ENCODE peak calls at places on chromosomes 11 and 22, in six cellular contexts. B is transverse colon, G is astrocyte of the spinal cord, K is pancreas, J is mammary epithelial cell, P is left ventricle myocardium inferior. V is an unnamed sample.

GRCh38 chr11:68941324-68942089 is 37.8 kb downstream of the IGHMBP2 start:
- DNase-seq in K (no peak), J (no peak), B (no peak), P (no peak), G (no peak), V (no peak)

GRCh38 chr11:56961609-56962008 is 27.1 kb upstream of the OR5AK2 start:
- DNase-seq in B (no peak), P (no peak), G (no peak), J (no peak), K (no peak), V (no peak)

GRCh38 chr11:6526411-6527135 is 29.5 kb downstream of the DNHD1 start:
- DNase-seq in K (no peak), J (no peak), P (no peak), G (no peak), B (no peak), V (no peak)

GRCh38 chr11:112784323-112785073 is 176.7 kb upstream of the NCAM1 start:
- DNase-seq in G (peak; percentile 65), P (peak; percentile 79), K (no peak), J (no peak), B (peak; percentile 32), V (peak; percentile 99)

GRCh38 chr11:18452927-18453326 is 2.7 kb upstream of the LDHAL6A start:
- DNase-seq in G (peak; percentile 4), P (no peak), J (peak; percentile 19), K (no peak), B (no peak), V (peak; percentile 26)

GRCh38 chr22:49752598-49753091 is 75.0 kb downstream of the BRD1 start:
- DNase-seq in P (no peak), G (no peak), J (no peak), B (no peak), K (no peak), V (no peak)

GRCh38 chr11:60658409-60658808 is 41.0 kb upstream of the MS4A8 start:
- DNase-seq in K (no peak), J (no peak), P (no peak), G (no peak), B (no peak), V (no peak)

GRCh38 chr11:72411623-72412532 is 22.5 kb downstream of the CLPB start:
- DNase-seq in P (no peak), K (no peak), G (no peak), J (no peak), B (peak; percentile 25), V (no peak)

GRCh38 chr22:29194269-29194668 is 11.4 kb upstream of the EMID1 start:
- DNase-seq in J (no peak), P (no peak), G (no peak), K (no peak), B (no peak), V (no peak)

GRCh38 chr11:110463153-110463552 is 33.4 kb downstream of the FDX1 start:
- DNase-seq in G (peak; percentile 57), K (no peak), B (peak; percentile 46), J (no peak), P (peak; percentile 34), V (peak; percentile 72)

GRCh38 chr11:24145411-24145810 is 351.4 kb upstream of the LUZP2 start:
- DNase-seq in K (no peak), B (no peak), P (no peak), J (no peak), G (no peak), V (no peak)

DNA sequence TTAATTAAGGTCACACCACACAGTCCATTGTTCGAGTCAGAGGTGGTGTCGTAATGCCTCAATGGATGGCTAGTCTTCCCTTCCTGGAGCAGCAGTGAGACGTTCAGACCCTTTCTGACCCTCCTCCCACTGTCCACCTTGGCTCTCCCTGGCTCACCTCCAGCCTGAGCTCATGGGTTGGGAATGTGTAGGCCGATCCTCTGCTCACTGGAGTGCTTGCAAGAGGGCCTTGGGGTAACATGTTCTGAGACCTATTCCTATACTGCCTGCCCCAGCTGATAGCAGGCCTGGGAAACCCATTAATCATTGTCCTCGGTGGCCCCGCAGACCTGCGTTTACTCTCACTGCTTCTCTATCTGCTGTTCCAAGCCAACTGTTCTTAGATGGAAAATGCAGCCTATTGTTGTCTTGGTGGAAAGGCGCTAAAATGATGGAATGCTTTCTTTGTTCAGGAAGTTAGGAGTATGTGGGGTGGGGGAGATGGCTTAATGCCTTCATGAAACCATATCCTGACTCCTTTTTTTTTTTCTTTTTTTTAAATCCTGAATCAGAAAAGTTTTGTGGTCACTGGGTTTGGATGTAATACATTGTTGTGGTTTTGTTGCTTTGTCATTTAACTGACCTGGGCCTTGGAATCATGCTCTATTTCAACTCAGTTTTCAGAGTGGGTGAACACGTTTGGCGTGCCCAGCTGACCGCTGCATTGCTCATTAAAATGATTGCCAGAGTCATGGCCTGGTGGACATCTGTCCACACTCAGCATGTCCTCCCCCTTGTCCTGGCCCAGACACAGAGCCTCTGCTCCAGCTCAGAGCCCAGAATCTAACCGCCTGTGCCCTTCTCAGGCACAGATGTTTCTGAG is 72.5 kb downstream of the MICAL2 start:
- DNase-seq in J (peak; percentile 90), B (no peak), K (no peak), P (peak; percentile 61), G (peak; percentile 98), V (peak; percentile 99)
- TF ChIP-seq CTCF in J (no peak), B (no peak), K (no peak), P (no peak), G (no peak), V (no peak)

GRCh38 chr11:64987998-64988854 is 8.5 kb downstream of the BATF2 start:
- DNase-seq in P (no peak), B (no peak), G (no peak), J (no peak), K (peak; percentile 15), V (no peak)

GRCh38 chr11:64996327-64996709 is 453 bp downstream of the BATF2 start:
- DNase-seq in K (no peak), G (no peak), J (no peak), P (no peak), B (no peak), V (no peak)

GRCh38 chr11:64989416-64989815 is 7.4 kb downstream of the BATF2 start:
- DNase-seq in G (no peak), B (no peak), K (peak; percentile 56), P (no peak), J (no peak), V (no peak)

GRCh38 chr11:64994318-64994717 is 2.5 kb downstream of the BATF2 start:
- DNase-seq in B (no peak), K (no peak), J (no peak), P (no peak), G (no peak), V (no peak)

GRCh38 chr11:64990222-64990918 is 6.4 kb downstream of the BATF2 start:
- DNase-seq in B (no peak), G (no peak), J (no peak), P (peak; percentile 59), K (peak; percentile 10), V (peak; percentile 33)
- H3K4me3 ChIP-seq in B (no peak overlapping the region), G (no peak overlapping the region), J (no peak overlapping the region), P (peak overlapping the region; percentile 57), K (no peak overlapping the region), V (no peak overlapping the region)

DNA sequence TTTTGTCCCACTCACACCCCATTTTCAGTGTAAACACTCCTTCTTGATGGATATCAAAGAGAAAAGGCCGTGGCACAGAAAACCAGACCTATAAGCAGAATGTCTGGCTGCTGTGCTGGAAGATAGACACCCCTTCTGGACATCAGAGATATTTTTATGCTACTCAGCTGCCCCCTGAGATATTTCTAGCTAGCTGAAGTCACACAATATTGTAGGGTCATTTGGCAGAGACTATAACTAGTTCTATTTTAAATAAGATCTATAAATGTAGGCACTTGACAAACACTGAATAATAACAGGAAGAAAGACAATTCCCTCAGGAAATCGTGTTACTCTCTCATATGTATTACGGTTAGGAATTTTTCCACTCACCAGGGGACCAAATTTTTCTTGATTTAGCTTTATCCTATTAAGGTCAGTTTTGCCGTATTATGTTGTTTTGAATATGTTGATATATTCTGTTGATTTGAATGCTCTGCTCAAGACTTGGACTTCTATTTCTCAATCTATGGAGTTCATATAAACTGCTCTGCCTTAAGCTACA is 845.4 kb downstream of the OPCML start:
- DNase-seq in P (no peak), G (peak; percentile 19), K (no peak), J (no peak), B (no peak), V (no peak)
- TF ChIP-seq CTCF in P (no peak), G (no peak), K (no peak), J (no peak), B (no peak), V (no peak)

GRCh38 chr22:30964858-30965257 is 3.7 kb downstream of the MORC2 start:
- DNase-seq in J (no peak), K (no peak), B (no peak), G (no peak), P (no peak), V (no peak)
- H3K4me3 ChIP-seq in J (no peak overlapping the region), K (no peak overlapping the region), B (no peak overlapping the region), G (no peak overlapping the region), P (no peak overlapping the region), V (no peak overlapping the region)

DNA sequence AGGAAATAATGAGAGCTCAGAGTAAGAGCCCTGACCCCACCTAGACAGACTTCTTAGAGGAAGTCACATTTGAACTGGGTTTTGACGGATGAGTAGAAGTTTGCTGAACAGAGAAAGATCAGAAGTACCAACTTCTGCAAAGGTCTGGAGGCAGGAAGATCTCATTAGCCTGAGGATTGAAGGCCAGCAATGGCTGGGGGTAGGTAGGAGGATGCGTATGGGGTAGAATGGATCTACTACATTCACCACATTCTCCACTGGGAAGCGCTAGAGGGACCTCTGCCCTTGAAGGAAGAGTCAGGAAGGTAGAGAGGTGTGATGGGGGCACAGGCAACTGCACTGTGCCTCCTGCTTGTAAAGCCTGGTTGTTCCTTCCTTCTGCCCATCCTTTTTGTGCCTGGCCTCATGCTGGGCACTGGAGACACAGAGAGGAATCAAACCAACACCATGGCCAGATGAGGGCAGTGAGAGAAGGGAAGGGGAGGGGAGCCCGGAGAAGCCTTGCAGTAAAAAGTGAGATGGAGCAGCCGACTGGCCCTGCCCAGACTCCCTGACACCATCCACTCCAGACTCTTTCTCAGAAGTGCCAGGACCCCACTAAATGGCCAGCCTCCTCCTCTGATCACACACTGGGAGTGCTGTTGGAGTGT is 4.9 kb downstream of the TPBGL start:
- DNase-seq in K (no peak), G (no peak), J (no peak), B (no peak), P (no peak), V (no peak)
- TF ChIP-seq CTCF in K (no peak), G (no peak), J (no peak), B (no peak), P (no peak), V (no peak)

GRCh38 chr11:76161261-76161961 is 44.9 kb downstream of the WNT11 start:
- DNase-seq in G (peak; percentile 3), B (no peak), K (peak; percentile 41), J (no peak), P (peak; percentile 48), V (peak; percentile 47)
- H3K4me3 ChIP-seq in G (no peak overlapping the region), B (no peak overlapping the region), K (no peak overlapping the region), J (no peak overlapping the region), P (peak overlapping the region; percentile 51), V (no peak overlapping the region)

GRCh38 chr11:1303196-1303821 is 6.1 kb downstream of the TOLLIP start:
- DNase-seq in G (no peak), K (peak; percentile 85), P (no peak), J (peak; percentile 34), B (peak; percentile 49), V (no peak)
- TF ChIP-seq CTCF in G (peak; percentile 65), K (peak; percentile 12), P (peak; percentile 11), J (peak; percentile 65), B (peak; percentile 11), V (no peak)

V was measured in fibroblast of the aortic adventitia.